ENCODE peak calls at places on chromosomes 5 and 9, in nine cellular contexts. V, M, J, W, T, E, I, C and F are unnamed samples. For H3K9me3, the result is how much of the 10 kb centered on the place peaks cover.

GRCh38 chr9:129330711-129331279 is 152.7 kb upstream of the IER5L start:
- DNase-seq in I (no peak), E (no peak), M (peak), J (no peak), V (no peak), T (no peak), W (no peak), C (no peak), F (no peak)

GRCh38 chr9:125176632-125177031 is 13.0 kb downstream of the PPP6C start:
- DNase-seq in I (peak), J (no peak), C (no peak), W (no peak), E (no peak), M (no peak), V (no peak), T (no peak), F (peak)

GRCh38 chr5:60161340-60161934 is 267.9 kb upstream of the PDE4D start:
- DNase-seq in W (peak), J (peak), C (no peak), V (no peak), T (peak), E (no peak), M (peak), I (peak), F (no peak)

GRCh38 chr5:169765597-169765996 is 128.5 kb downstream of the DOCK2 start:
- DNase-seq in E (no peak), W (no peak), I (no peak), M (no peak), T (no peak), J (no peak), V (no peak), C (no peak), F (no peak)

GRCh38 chr5:78858401-78858800 is 126.7 kb downstream of the ARSB start:
- DNase-seq in T (no peak), J (no peak), V (no peak), M (no peak), W (no peak), C (no peak), I (peak), E (no peak), F (no peak)

GRCh38 chr9:136511670-136512592 is 29.1 kb upstream of the SEC16A start:
- DNase-seq in V (no peak), W (no peak), T (no peak), C (peak), I (no peak), E (peak), M (no peak), J (no peak), F (no peak)

GRCh38 chr9:116985636-116986414 is 298.7 kb downstream of the TRIM32 start:
- DNase-seq in C (no peak), W (no peak), J (no peak), E (no peak), I (no peak), V (peak), M (no peak), T (no peak), F (no peak)

GRCh38 chr5:124847907-124848306 is 101.5 kb upstream of the ZNF608 start:
- DNase-seq in T (no peak), J (no peak), M (no peak), W (no peak), V (no peak), E (no peak), I (no peak), C (no peak), F (no peak)

GRCh38 chr5:158126442-158127399 is 267.8 kb upstream of the CLINT1 start:
- DNase-seq in I (no peak), E (no peak), W (no peak), T (no peak), M (no peak), C (no peak), J (no peak), V (no peak), F (no peak)

GRCh38 chr9:19470981-19471650 is 62.3 kb downstream of the ACER2 start:
- DNase-seq in W (no peak), J (no peak), C (no peak), V (no peak), M (no peak), T (no peak), E (no peak), I (no peak), F (no peak)

GRCh38 chr5:64384761-64385160 is 121.1 kb upstream of the RGS7BP start:
- DNase-seq in M (peak), E (no peak), T (peak), V (peak), W (peak), I (peak), J (peak), C (no peak), F (no peak)

GRCh38 chr5:127229185-127229889 is 61.3 kb upstream of the MEGF10 start:
- DNase-seq in W (no peak), M (peak), T (peak), J (peak), V (no peak), I (peak), C (peak), E (peak), F (no peak)

GRCh38 chr5:154421868-154422267 is 23.9 kb upstream of the SAP30L start:
- DNase-seq in T (peak), V (peak), J (peak), C (no peak), M (peak), W (peak), I (peak), E (no peak), F (no peak)

GRCh38 chr9:111969061-111969460 is 72.4 kb downstream of the UGCG start:
- DNase-seq in T (no peak), E (no peak), J (peak), M (peak), W (no peak), I (peak), V (no peak), C (no peak), F (no peak)

GRCh38 chr5:122195784-122196394 is 66.5 kb downstream of the ZNF474 start:
- DNase-seq in M (peak), I (peak), W (peak), E (peak), C (no peak), J (peak), T (peak), V (peak), F (no peak)

GRCh38 chr5:58739051-58739450 is 156.2 kb downstream of the RAB3C start:
- DNase-seq in W (no peak), M (no peak), I (no peak), E (no peak), C (no peak), T (no peak), J (no peak), V (no peak), F (no peak)

GRCh38 chr9:100394819-100395218 is 32.1 kb upstream of the MSANTD3 start:
- DNase-seq in T (no peak), E (no peak), C (no peak), W (no peak), M (no peak), V (no peak), J (peak), I (no peak), F (no peak)

GRCh38 chr5:107889387-107889786 is 218.7 kb upstream of the EFNA5 start:
- DNase-seq in C (no peak), W (no peak), I (no peak), V (no peak), E (no peak), J (peak), M (no peak), T (no peak), F (no peak)

GRCh38 chr5:42591026-42591425 is 165.6 kb upstream of the CCDC152 start:
- DNase-seq in I (peak), M (no peak), V (no peak), J (peak), W (no peak), E (no peak), C (peak), T (no peak), F (no peak)

GRCh38 chr9:121059998-121060636 is 10.0 kb upstream of the C5 start:
- DNase-seq in C (no peak), W (peak), E (peak), M (peak), T (peak), J (peak), V (peak), I (peak), F (no peak)

GRCh38 chr5:58054018-58054417 is 405.9 kb downstream of the PLK2 start:
- DNase-seq in J (no peak), M (no peak), C (no peak), W (no peak), T (no peak), V (no peak), E (no peak), I (no peak), F (no peak)

GRCh38 chr5:179261301-179262125 is 83.7 kb downstream of the ADAMTS2 start:
- DNase-seq in I (no peak), C (peak), M (peak), E (peak), W (peak), V (peak), J (peak), T (peak), F (peak)

GRCh38 chr5:144644317-144644716 is 473.6 kb downstream of the KCTD16 start:
- DNase-seq in I (no peak), V (no peak), M (no peak), E (no peak), C (no peak), W (no peak), T (no peak), J (no peak), F (no peak)

GRCh38 chr9:107539427-107540154 is 50.0 kb upstream of the KLF4 start:
- DNase-seq in W (no peak), E (no peak), T (peak), C (no peak), I (peak), M (no peak), J (peak), V (no peak), F (no peak)

GRCh38 chr9:118985851-118986250 is 383.4 kb downstream of the BRINP1 start:
- DNase-seq in M (no peak), T (no peak), C (no peak), J (no peak), E (no peak), V (no peak), I (peak), W (no peak), F (no peak)

GRCh38 chr5:179953934-179954833 is 46.5 kb upstream of the TBC1D9B start:
- DNase-seq in W (no peak), V (no peak), C (no peak), T (peak), I (peak), M (no peak), J (no peak), E (no peak), F (no peak)

GRCh38 chr5:102843997-102844396 is 88.9 kb downstream of the PAM start:
- DNase-seq in I (peak), T (no peak), C (no peak), J (no peak), E (no peak), W (no peak), M (no peak), V (no peak), F (no peak)

GRCh38 chr5:95878417-95879323 is 56.1 kb upstream of the GLRX start:
- DNase-seq in T (no peak), I (no peak), E (no peak), J (no peak), C (no peak), V (no peak), M (no peak), W (no peak), F (no peak)

GRCh38 chr5:120538149-120538548 is 74.0 kb downstream of the PRR16 start:
- DNase-seq in T (peak), C (no peak), E (no peak), M (no peak), I (peak), W (no peak), J (peak), V (no peak), F (no peak)

GRCh38 chr9:93188426-93189368 is 4.8 kb downstream of the WNK2 start:
- DNase-seq in E (no peak), T (no peak), J (no peak), C (no peak), V (no peak), W (no peak), M (no peak), I (no peak), F (no peak)

GRCh38 chr5:137201876-137202275 is 297.2 kb downstream of the SPOCK1 start:
- DNase-seq in E (no peak), J (peak), V (no peak), C (no peak), W (no peak), T (peak), I (peak), M (peak), F (no peak)

GRCh38 chr5:143432658-143433239 is 29.3 kb upstream of the NR3C1 start:
- DNase-seq in I (no peak), J (no peak), W (peak), E (no peak), V (no peak), C (no peak), M (peak), T (no peak), F (no peak)

GRCh38 chr9:99335280-99335679 is 113.2 kb downstream of the SEC61B start:
- DNase-seq in T (no peak), E (no peak), W (no peak), I (no peak), M (no peak), J (no peak), V (no peak), C (no peak), F (no peak)

GRCh38 chr5:149628846-149629388 is 47.6 kb downstream of the ARHGEF37 start:
- DNase-seq in W (no peak), C (no peak), J (no peak), T (no peak), V (no peak), M (no peak), E (no peak), I (no peak), F (peak)

GRCh38 chr9:26746357-26747072 is 146.1 kb downstream of the CAAP1 start:
- DNase-seq in W (no peak), E (no peak), V (no peak), T (peak), J (peak), M (peak), I (peak), C (no peak), F (no peak)

GRCh38 chr5:139845846-139846681 is 50.5 kb downstream of the PSD2 start:
- DNase-seq in C (no peak), W (no peak), E (no peak), V (no peak), M (no peak), T (no peak), I (no peak), J (no peak), F (no peak)

DNA sequence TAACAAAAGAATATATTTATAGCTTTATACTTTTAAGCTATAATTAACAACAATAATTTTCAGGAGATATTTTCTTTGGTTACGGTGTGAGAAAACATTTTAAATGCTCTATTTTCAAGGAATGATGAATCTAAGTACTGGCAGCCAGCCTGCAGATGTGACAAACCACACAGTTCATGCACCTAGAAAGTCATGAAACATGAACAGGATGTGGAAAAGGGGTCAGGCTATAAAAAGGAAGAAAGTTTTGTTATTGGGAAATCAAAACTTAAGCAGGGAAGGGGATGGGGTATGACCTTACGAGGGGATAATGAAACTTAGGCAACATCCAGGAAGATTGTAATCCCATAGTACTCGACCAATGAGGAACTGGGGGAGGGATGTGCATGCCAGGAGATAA is 508.7 kb upstream of the GRAMD2B start:
- DNase-seq in M (no peak), T (peak), J (no peak), I (no peak), E (no peak), C (no peak), V (no peak), W (no peak), F (no peak)
- H3K9me3 ChIP-seq in M (under half), T (under half), J (under half), I (under half), E (under half), C (under half), V (under half), W (under half), F (under half)

GRCh38 chr9:92176800-92177185 is 61.6 kb upstream of the SPTLC1 start:
- DNase-seq in E (no peak), V (no peak), M (no peak), W (no peak), I (no peak), C (no peak), T (no peak), J (no peak), F (no peak)

GRCh38 chr9:92180669-92181181 is 65.5 kb upstream of the SPTLC1 start:
- DNase-seq in I (peak), E (no peak), C (no peak), M (no peak), J (peak), W (no peak), T (peak), V (no peak), F (no peak)

GRCh38 chr9:92177591-92177990 is 62.4 kb upstream of the SPTLC1 start:
- DNase-seq in I (no peak), W (no peak), M (no peak), C (no peak), E (no peak), J (no peak), V (no peak), T (no peak), F (no peak)

GRCh38 chr9:92181296-92181695 is 66.1 kb upstream of the SPTLC1 start:
- DNase-seq in W (no peak), V (no peak), J (no peak), E (no peak), I (no peak), T (no peak), C (no peak), M (no peak), F (no peak)

DNA sequence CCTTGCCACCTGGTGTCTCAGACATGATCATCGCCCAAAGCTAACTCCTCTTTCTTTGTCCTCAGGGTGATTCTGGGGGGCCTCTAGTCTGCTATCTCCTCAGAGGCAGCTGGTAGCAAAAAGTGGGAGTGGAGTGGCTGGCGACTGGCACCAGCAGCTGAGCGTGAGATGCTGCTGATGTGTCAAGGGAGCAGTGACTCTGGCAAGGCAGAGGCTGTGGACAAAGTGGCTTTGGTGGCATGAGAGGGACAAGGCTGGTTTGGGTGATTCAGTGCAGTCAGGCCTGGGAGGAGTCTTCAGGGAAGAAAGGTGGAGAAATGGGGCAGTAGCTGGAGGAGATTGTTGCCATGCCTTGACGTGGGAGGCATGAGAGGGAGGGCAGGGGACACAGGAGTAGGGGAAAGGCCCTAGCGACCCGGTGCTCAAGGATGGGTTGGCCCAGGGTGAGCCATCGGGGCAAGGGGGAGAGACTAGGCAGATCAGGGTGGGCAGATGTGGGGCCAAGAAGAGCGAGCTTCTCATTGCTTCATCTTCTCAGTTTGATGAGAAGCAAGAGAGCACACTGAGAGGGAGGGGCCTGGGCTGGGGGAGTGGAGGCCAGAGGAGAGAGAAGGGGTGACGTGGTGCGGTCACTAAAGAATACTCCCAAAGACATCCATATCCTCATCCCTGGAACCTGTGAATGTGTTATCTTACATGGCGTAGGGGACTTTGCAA is 64.2 kb upstream of the SPTLC1 start:
- DNase-seq in I (no peak), M (no peak), W (no peak), V (no peak), J (no peak), C (no peak), E (no peak), T (no peak), F (no peak)
- H3K4me3 ChIP-seq in I (no peak), M (no peak), W (no peak), V (no peak), J (no peak), C (no peak), E (no peak), T (no peak), F (no peak)

GRCh38 chr5:91591076-91591475 is 208.0 kb upstream of the ARRDC3 start:
- DNase-seq in T (peak), W (peak), I (no peak), V (no peak), J (no peak), M (peak), E (peak), C (no peak), F (no peak)
- H3K9me3 ChIP-seq in T (under half), W (under half), I (under half), V (under half), J (under half), M (under half), E (under half), C (under half), F (under half)

DNA sequence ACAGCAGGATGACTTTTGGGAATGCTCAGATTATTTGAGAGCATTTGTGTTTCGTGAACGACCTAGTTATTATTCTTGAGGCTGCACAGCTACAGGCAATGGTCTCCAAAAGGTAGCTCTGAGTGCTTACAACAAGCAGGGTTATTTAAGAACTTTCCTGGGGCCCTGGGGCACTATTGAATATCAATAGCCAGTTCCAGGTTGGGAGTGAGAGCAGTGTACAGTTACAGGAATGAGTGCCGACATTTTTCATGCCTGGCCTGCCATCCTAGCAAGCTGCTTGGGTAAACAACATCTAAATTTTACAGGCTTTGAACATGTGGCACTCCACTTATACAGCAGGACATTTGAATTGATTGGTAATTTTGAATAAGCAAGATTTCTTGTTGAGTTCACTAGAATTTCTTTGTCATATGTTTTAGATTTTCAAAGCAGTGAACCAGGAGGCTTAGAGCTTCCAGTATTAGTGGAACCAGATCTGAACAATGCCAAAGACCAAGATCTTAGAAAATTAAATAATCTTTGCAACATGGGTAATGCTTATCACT is 171.9 kb upstream of the GDNF start:
- DNase-seq in M (no peak), V (peak), C (no peak), W (no peak), E (no peak), J (no peak), T (no peak), I (peak), F (no peak)
- H3K4me3 ChIP-seq in M (no peak), V (no peak), C (no peak), W (no peak), E (no peak), J (no peak), T (no peak), I (no peak), F (no peak)

GRCh38 chr9:5784526-5785315 is 48.2 kb downstream of the ERMP1 start:
- DNase-seq in T (no peak), C (no peak), M (no peak), E (no peak), I (no peak), V (no peak), W (no peak), J (peak), F (no peak)
- H3K9me3 ChIP-seq in T (under half), C (under half), M (under half), E (under half), I (under half), V (under half), W (under half), J (under half), F (half or more)

GRCh38 chr5:135833961-135834638 is 363 bp upstream of the SLC25A48 start:
- DNase-seq in M (no peak), E (no peak), J (peak), T (peak), I (no peak), W (no peak), C (no peak), V (no peak), F (no peak)
- H3K4me3 ChIP-seq in M (peak), E (no peak), J (no peak), T (no peak), I (peak), W (no peak), C (peak), V (peak), F (peak)